ENCODE peak calls at places on chromosomes 7 and 10, in seven cellular contexts. One of them, this sample, is unnamed.
A peak's percentile ranks its signal among the peaks of the same experiment; 100 is the strongest.

GRCh38 chr7:48101880-48102448 is 12.9 kb downstream of the UPP1 start:
- DNase-seq in PC-9: no peak
- DNase-seq in foreskin fibroblast: no peak
- DNase-seq in lower lobe of right lung: no peak
- DNase-seq in pancreas: no peak
- DNase-seq in Caco-2: no peak
- DNase-seq in GM23338: peak; percentile 63
- DNase-seq in this sample: no peak

GRCh38 chr10:29055091-29055490 is 233.8 kb upstream of the LYZL1 start:
- DNase-seq in PC-9: no peak
- DNase-seq in foreskin fibroblast: no peak
- DNase-seq in lower lobe of right lung: no peak
- DNase-seq in pancreas: no peak
- DNase-seq in Caco-2: no peak
- DNase-seq in GM23338: no peak
- DNase-seq in this sample: no peak

GRCh38 chr7:11539853-11540252 is 292.1 kb downstream of the THSD7A start:
- DNase-seq in PC-9: no peak
- DNase-seq in foreskin fibroblast: peak; percentile 34
- DNase-seq in lower lobe of right lung: no peak
- DNase-seq in pancreas: no peak
- DNase-seq in Caco-2: no peak
- DNase-seq in GM23338: no peak
- DNase-seq in this sample: no peak

GRCh38 chr7:10315881-10316280 is 657.8 kb upstream of the PHF14 start:
- DNase-seq in PC-9: no peak
- DNase-seq in foreskin fibroblast: no peak
- DNase-seq in lower lobe of right lung: no peak
- DNase-seq in pancreas: no peak
- DNase-seq in Caco-2: no peak
- DNase-seq in GM23338: no peak
- DNase-seq in this sample: no peak

GRCh38 chr10:8392216-8392615 is 337.7 kb downstream of the GATA3 start:
- DNase-seq in PC-9: peak; percentile 50
- DNase-seq in foreskin fibroblast: no peak
- DNase-seq in lower lobe of right lung: no peak
- DNase-seq in pancreas: no peak
- DNase-seq in Caco-2: no peak
- DNase-seq in GM23338: no peak
- DNase-seq in this sample: no peak

GRCh38 chr7:18402488-18403183 is 92.9 kb upstream of the HDAC9 start:
- DNase-seq in PC-9: peak; percentile 38
- DNase-seq in foreskin fibroblast: peak; percentile 68
- DNase-seq in lower lobe of right lung: no peak
- DNase-seq in pancreas: no peak
- DNase-seq in Caco-2: no peak
- DNase-seq in GM23338: no peak
- DNase-seq in this sample: no peak

GRCh38 chr7:138838166-138838565 is 40.2 kb upstream of the ATP6V0A4 start:
- DNase-seq in PC-9: no peak
- DNase-seq in foreskin fibroblast: no peak
- DNase-seq in lower lobe of right lung: no peak
- DNase-seq in pancreas: no peak
- DNase-seq in Caco-2: peak; percentile 16
- DNase-seq in GM23338: peak; percentile 51
- DNase-seq in this sample: no peak

GRCh38 chr10:93991596-93992284 is 2.0 kb upstream of the PLCE1 start:
- DNase-seq in PC-9: peak; percentile 75
- DNase-seq in foreskin fibroblast: peak; percentile 79
- DNase-seq in lower lobe of right lung: no peak
- DNase-seq in pancreas: peak; percentile 33
- DNase-seq in Caco-2: peak; percentile 77
- DNase-seq in GM23338: peak; percentile 49
- DNase-seq in this sample: no peak

GRCh38 chr7:16129431-16130126 is 291.8 kb downstream of the CRPPA start:
- DNase-seq in PC-9: peak; percentile 95
- DNase-seq in foreskin fibroblast: peak; percentile 87
- DNase-seq in lower lobe of right lung: no peak
- DNase-seq in pancreas: no peak
- DNase-seq in Caco-2: no peak
- DNase-seq in GM23338: no peak
- DNase-seq in this sample: no peak

GRCh38 chr10:44370731-44371248 is 14.1 kb downstream of the CXCL12 start:
- DNase-seq in PC-9: peak; percentile 35
- DNase-seq in foreskin fibroblast: no peak
- DNase-seq in lower lobe of right lung: no peak
- DNase-seq in pancreas: no peak
- DNase-seq in Caco-2: no peak
- DNase-seq in GM23338: peak; percentile 85
- DNase-seq in this sample: no peak

GRCh38 chr10:62083868-62084267 is 182.4 kb downstream of the ARID5B start:
- DNase-seq in PC-9: peak; percentile 38
- DNase-seq in foreskin fibroblast: peak; percentile 74
- DNase-seq in lower lobe of right lung: no peak
- DNase-seq in pancreas: peak; percentile 36
- DNase-seq in Caco-2: no peak
- DNase-seq in GM23338: no peak
- DNase-seq in this sample: no peak

GRCh38 chr10:71771821-71772617 is 1.3 kb downstream of the VSIR start:
- DNase-seq in PC-9: peak; percentile 76
- DNase-seq in foreskin fibroblast: peak; percentile 77
- DNase-seq in lower lobe of right lung: peak; percentile 63
- DNase-seq in pancreas: no peak
- DNase-seq in Caco-2: no peak
- DNase-seq in GM23338: no peak
- DNase-seq in this sample: no peak

GRCh38 chr10:49612513-49613159 is 1.2 kb upstream of the CHAT start:
- DNase-seq in PC-9: no peak
- DNase-seq in foreskin fibroblast: no peak
- DNase-seq in lower lobe of right lung: no peak
- DNase-seq in pancreas: no peak
- DNase-seq in Caco-2: no peak
- DNase-seq in GM23338: peak; percentile 93
- DNase-seq in this sample: no peak

GRCh38 chr7:133310232-133310852 is 57.5 kb downstream of the EXOC4 start:
- DNase-seq in PC-9: no peak
- DNase-seq in foreskin fibroblast: peak; percentile 12
- DNase-seq in lower lobe of right lung: no peak
- DNase-seq in pancreas: peak; percentile 35
- DNase-seq in Caco-2: no peak
- DNase-seq in GM23338: no peak
- DNase-seq in this sample: no peak

GRCh38 chr10:78688221-78688944 is 380.4 kb upstream of the ZMIZ1 start:
- DNase-seq in PC-9: no peak
- DNase-seq in foreskin fibroblast: no peak
- DNase-seq in lower lobe of right lung: no peak
- DNase-seq in pancreas: no peak
- DNase-seq in Caco-2: no peak
- DNase-seq in GM23338: no peak
- DNase-seq in this sample: no peak

GRCh38 chr7:31051598-31052503 is at the start of gene ADCYAP1R1:
- DNase-seq in PC-9: no peak
- DNase-seq in foreskin fibroblast: no peak
- DNase-seq in lower lobe of right lung: no peak
- DNase-seq in pancreas: no peak
- DNase-seq in Caco-2: no peak
- DNase-seq in GM23338: peak; percentile 85
- DNase-seq in this sample: no peak
- TF ChIP-seq CTCF in PC-9: no peak
- TF ChIP-seq CTCF in foreskin fibroblast: no peak
- TF ChIP-seq CTCF in lower lobe of right lung: no peak
- TF ChIP-seq CTCF in pancreas: no peak
- TF ChIP-seq CTCF in Caco-2: no peak
- TF ChIP-seq CTCF in GM23338: peak; percentile 44
- TF ChIP-seq CTCF in this sample: no peak

DNA sequence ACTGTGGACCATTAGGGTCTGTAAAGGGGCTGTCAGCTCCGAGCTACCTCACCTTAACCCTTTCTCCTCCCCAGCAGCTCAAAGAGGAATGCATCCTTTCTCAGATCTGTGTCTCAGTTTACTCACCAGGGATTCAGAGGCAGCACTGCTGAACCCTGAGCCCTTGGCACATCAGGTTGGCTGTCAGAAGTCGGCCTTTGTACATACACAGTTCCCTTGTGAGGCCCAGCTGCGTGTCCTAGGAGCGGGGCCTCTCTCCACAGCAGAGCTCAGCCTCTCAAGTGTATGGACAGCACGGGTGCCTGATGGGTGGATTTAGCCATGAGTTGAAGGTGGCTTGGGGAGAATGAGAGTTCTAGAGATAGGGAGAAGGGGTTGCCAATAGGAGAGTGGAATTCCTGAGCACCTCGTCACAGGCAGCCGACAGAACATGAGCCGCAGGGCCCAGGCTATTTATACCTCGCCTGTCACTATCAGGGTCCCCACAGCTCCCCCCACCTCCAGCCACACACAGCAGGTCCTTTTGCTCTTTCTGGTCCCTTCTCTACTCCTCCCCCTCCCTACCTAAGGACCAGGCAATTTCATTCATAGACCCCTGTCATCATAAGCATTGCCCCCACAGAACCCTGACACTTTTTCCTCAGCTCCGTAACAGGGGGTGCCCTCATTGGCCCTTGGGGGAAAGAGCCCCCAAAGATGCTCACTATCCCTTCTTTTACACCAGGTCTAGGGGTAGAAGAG is 2.1 kb upstream of the FLNC start:
- DNase-seq in PC-9: no peak
- DNase-seq in foreskin fibroblast: peak; percentile 87
- DNase-seq in lower lobe of right lung: no peak
- DNase-seq in pancreas: no peak
- DNase-seq in Caco-2: peak; percentile 35
- DNase-seq in GM23338: no peak
- DNase-seq in this sample: no peak
- H3K4me3 ChIP-seq in PC-9: no peak overlapping the region
- H3K4me3 ChIP-seq in foreskin fibroblast: no peak overlapping the region
- H3K4me3 ChIP-seq in lower lobe of right lung: no peak overlapping the region
- H3K4me3 ChIP-seq in pancreas: no peak overlapping the region
- H3K4me3 ChIP-seq in Caco-2: no peak overlapping the region
- H3K4me3 ChIP-seq in GM23338: no peak overlapping the region
- H3K4me3 ChIP-seq in this sample: no peak overlapping the region

GRCh38 chr7:94458041-94458440 is 51.6 kb upstream of the CASD1 start:
- DNase-seq in PC-9: no peak
- DNase-seq in foreskin fibroblast: no peak
- DNase-seq in lower lobe of right lung: no peak
- DNase-seq in pancreas: no peak
- DNase-seq in Caco-2: no peak
- DNase-seq in GM23338: no peak
- DNase-seq in this sample: no peak
- TF ChIP-seq CTCF in PC-9: no peak
- TF ChIP-seq CTCF in foreskin fibroblast: no peak
- TF ChIP-seq CTCF in lower lobe of right lung: no peak
- TF ChIP-seq CTCF in pancreas: no peak
- TF ChIP-seq CTCF in Caco-2: no peak
- TF ChIP-seq CTCF in GM23338: no peak
- TF ChIP-seq CTCF in this sample: no peak

GRCh38 chr10:5606321-5606720 is 60.1 kb downstream of the ASB13 start:
- DNase-seq in PC-9: no peak
- DNase-seq in foreskin fibroblast: no peak
- DNase-seq in lower lobe of right lung: peak; percentile 35
- DNase-seq in pancreas: no peak
- DNase-seq in Caco-2: no peak
- DNase-seq in GM23338: no peak
- DNase-seq in this sample: no peak

GRCh38 chr10:5604946-5605345 is 61.4 kb downstream of the ASB13 start:
- DNase-seq in PC-9: no peak
- DNase-seq in foreskin fibroblast: no peak
- DNase-seq in lower lobe of right lung: peak; percentile 31
- DNase-seq in pancreas: no peak
- DNase-seq in Caco-2: no peak
- DNase-seq in GM23338: no peak
- DNase-seq in this sample: no peak

GRCh38 chr10:5608608-5609270 is 57.7 kb downstream of the ASB13 start:
- DNase-seq in PC-9: no peak
- DNase-seq in foreskin fibroblast: no peak
- DNase-seq in lower lobe of right lung: no peak
- DNase-seq in pancreas: no peak
- DNase-seq in Caco-2: no peak
- DNase-seq in GM23338: no peak
- DNase-seq in this sample: no peak

GRCh38 chr10:5607594-5607993 is 58.8 kb downstream of the ASB13 start:
- DNase-seq in PC-9: no peak
- DNase-seq in foreskin fibroblast: no peak
- DNase-seq in lower lobe of right lung: peak; percentile 22
- DNase-seq in pancreas: no peak
- DNase-seq in Caco-2: no peak
- DNase-seq in GM23338: no peak
- DNase-seq in this sample: no peak

DNA sequence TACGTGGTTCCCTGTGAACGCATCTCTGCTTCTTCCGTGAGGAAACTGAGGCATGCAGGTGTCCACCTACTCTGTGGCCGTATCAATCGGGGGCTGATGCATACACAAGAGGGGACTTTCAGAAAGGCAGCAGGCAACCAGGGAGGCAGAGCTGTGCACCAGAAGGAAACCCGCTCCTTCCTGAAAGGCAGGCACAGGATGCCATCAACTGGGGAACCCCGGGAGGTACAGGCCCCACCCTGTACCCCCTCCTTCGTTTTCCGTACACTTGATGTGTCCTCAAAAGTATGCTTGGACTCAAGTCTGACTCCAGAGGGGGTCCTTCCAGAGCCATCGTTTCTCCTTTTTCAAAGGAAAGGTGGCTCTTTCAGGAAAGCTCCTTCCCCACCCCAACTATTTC is 59.5 kb downstream of the ASB13 start:
- DNase-seq in PC-9: no peak
- DNase-seq in foreskin fibroblast: no peak
- DNase-seq in lower lobe of right lung: peak; percentile 28
- DNase-seq in pancreas: no peak
- DNase-seq in Caco-2: no peak
- DNase-seq in GM23338: no peak
- DNase-seq in this sample: no peak
- H3K4me3 ChIP-seq in PC-9: no peak overlapping the region
- H3K4me3 ChIP-seq in foreskin fibroblast: no peak overlapping the region
- H3K4me3 ChIP-seq in lower lobe of right lung: no peak overlapping the region
- H3K4me3 ChIP-seq in pancreas: no peak overlapping the region
- H3K4me3 ChIP-seq in Caco-2: no peak overlapping the region
- H3K4me3 ChIP-seq in GM23338: no peak overlapping the region
- H3K4me3 ChIP-seq in this sample: no peak overlapping the region

GRCh38 chr7:120274899-120275298 is 1.9 kb downstream of the KCND2 start:
- DNase-seq in PC-9: no peak
- DNase-seq in foreskin fibroblast: no peak
- DNase-seq in lower lobe of right lung: peak; percentile 39
- DNase-seq in pancreas: no peak
- DNase-seq in Caco-2: no peak
- DNase-seq in GM23338: no peak
- DNase-seq in this sample: no peak
- TF ChIP-seq CTCF in PC-9: no peak
- TF ChIP-seq CTCF in foreskin fibroblast: no peak
- TF ChIP-seq CTCF in lower lobe of right lung: no peak
- TF ChIP-seq CTCF in pancreas: no peak
- TF ChIP-seq CTCF in Caco-2: no peak
- TF ChIP-seq CTCF in GM23338: no peak
- TF ChIP-seq CTCF in this sample: no peak

This sample was measured in LNCaP clone FGC.